ENCODE peak calls at places on chromosomes 7 and 10, in ten cellular contexts. Y, Z, F, R, M, V, A, D, Q and H are unnamed samples.

GRCh38 chr7:106536079-106536478 is 124.9 kb downstream of the CCDC71L start:
- DNase-seq in Y (no peak), Z (no peak), F (no peak), R (no peak), M (no peak), V (no peak), A (no peak), D (no peak), Q (no peak), H (no peak)

GRCh38 chr10:15369642-15370211 is 1.4 kb downstream of the FAM171A1 start:
- DNase-seq in Y (no peak), Z (peak), F (no peak), R (peak), M (peak), V (no peak), A (no peak), D (peak), Q (no peak), H (peak)

GRCh38 chr10:5033061-5033770 is 29.6 kb upstream of the AKR1C2 start:
- DNase-seq in Y (no peak), Z (no peak), F (peak), R (peak), M (peak), V (no peak), A (peak), D (no peak), Q (no peak), H (peak)

GRCh38 chr10:114525368-114525949 is 121.2 kb upstream of the AFAP1L2 start:
- DNase-seq in Y (no peak), Z (no peak), F (no peak), R (no peak), M (peak), V (no peak), A (peak), D (peak), Q (no peak), H (peak)

GRCh38 chr10:6046458-6047325 is 15.5 kb downstream of the IL2RA start:
- DNase-seq in Y (no peak), Z (no peak), F (no peak), R (no peak), M (no peak), V (no peak), A (no peak), D (no peak), Q (no peak), H (no peak)

GRCh38 chr10:82242778-82243177 is 367.8 kb downstream of the NRG3 start:
- DNase-seq in Y (no peak), Z (no peak), F (no peak), R (no peak), M (no peak), V (no peak), A (no peak), D (no peak), Q (no peak), H (no peak)

GRCh38 chr7:14457567-14458453 is 444.7 kb downstream of the DGKB start:
- DNase-seq in Y (peak), Z (peak), F (peak), R (peak), M (peak), V (peak), A (peak), D (peak), Q (peak), H (peak)

GRCh38 chr10:121594076-121594475 is 4.2 kb downstream of the FGFR2 start:
- DNase-seq in Y (no peak), Z (no peak), F (no peak), R (no peak), M (no peak), V (no peak), A (no peak), D (no peak), Q (no peak), H (no peak)